ENCODE peak calls at places on chromosome 3, in four cellular contexts. G, F, A and J are unnamed samples.

GRCh38 chr3:12454076-12454807 is 30.0 kb upstream of the TSEN2 start:
- DNase-seq in F (no peak), G (no peak), A (peak), J (no peak)

GRCh38 chr3:141280690-141281089 is 49.1 kb downstream of the PXYLP1 start:
- DNase-seq in G (no peak), F (no peak), A (no peak), J (no peak)

GRCh38 chr3:111465081-111465670 is 76.8 kb upstream of the CD96 start:
- DNase-seq in G (no peak), A (no peak), F (no peak), J (no peak)

GRCh38 chr3:10358309-10358980 is 37.5 kb upstream of the SEC13 start:
- DNase-seq in A (no peak), F (no peak), G (no peak), J (no peak)

GRCh38 chr3:24963762-24964625 is 464.1 kb upstream of the RARB start:
- DNase-seq in A (peak), G (no peak), F (no peak), J (peak)

GRCh38 chr3:64267774-64268604 is 42.7 kb upstream of the PRICKLE2 start:
- DNase-seq in F (peak), A (peak), G (peak), J (peak)

GRCh38 chr3:101216710-101217457 is 103.5 kb downstream of the IMPG2 start:
- DNase-seq in A (peak), F (no peak), G (no peak), J (no peak)

GRCh38 chr3:98573231-98573728 is 20.1 kb downstream of the CPOX start:
- DNase-seq in F (no peak), A (peak), G (no peak), J (peak)

GRCh38 chr3:179871782-179872181 is 165.0 kb downstream of the PEX5L start:
- DNase-seq in A (no peak), G (no peak), F (no peak), J (no peak)

GRCh38 chr3:183253364-183253960 is 409 bp downstream of the B3GNT5 start:
- DNase-seq in A (peak), F (peak), G (no peak), J (peak)

GRCh38 chr3:172550347-172550943 is 27.2 kb upstream of the TNFSF10 start:
- DNase-seq in A (peak), G (no peak), F (no peak), J (no peak)

GRCh38 chr3:99678023-99678422 is 39.6 kb downstream of the COL8A1 start:
- DNase-seq in A (peak), F (no peak), G (no peak), J (no peak)

GRCh38 chr3:193605876-193606275 is 12.9 kb downstream of the OPA1 start:
- DNase-seq in A (peak), F (peak), G (peak), J (peak)

GRCh38 chr3:192817506-192817905 is 90.2 kb upstream of the FGF12 start:
- DNase-seq in F (no peak), A (no peak), G (no peak), J (no peak)

GRCh38 chr3:188863999-188864406 is 307.8 kb upstream of the TPRG1 start:
- DNase-seq in A (peak), G (no peak), F (no peak), J (no peak)

GRCh38 chr3:58617338-58617761 is 40.2 kb upstream of the FAM107A start:
- DNase-seq in G (no peak), A (peak), F (no peak), J (peak)

GRCh38 chr3:166456291-166456690 is 619.1 kb upstream of the BCHE start:
- DNase-seq in F (no peak), A (peak), G (no peak), J (peak)

GRCh38 chr3:140216249-140216648 is 281.3 kb downstream of the CLSTN2 start:
- DNase-seq in A (no peak), G (no peak), F (no peak), J (peak)

GRCh38 chr3:106022913-106023312 is 154.1 kb upstream of the CBLB start:
- DNase-seq in A (peak), G (no peak), F (no peak), J (no peak)

GRCh38 chr3:162334537-162334936 is 837.9 kb downstream of the OTOL1 start:
- DNase-seq in A (no peak), F (no peak), G (no peak), J (no peak)

GRCh38 chr3:192888121-192888520 is 29.5 kb downstream of the MB21D2 start:
- DNase-seq in F (no peak), G (no peak), A (no peak), J (no peak)

GRCh38 chr3:98561727-98562521 is 30.1 kb downstream of the GPR15 start:
- DNase-seq in A (peak), G (no peak), F (no peak), J (no peak)

GRCh38 chr3:32304510-32304909 is 66.0 kb downstream of the CMTM8 start:
- DNase-seq in G (no peak), A (no peak), F (no peak), J (no peak)

GRCh38 chr3:167861649-167862048 is 126.1 kb downstream of the SERPINI1 start:
- DNase-seq in A (no peak), F (no peak), G (no peak), J (no peak)

GRCh38 chr3:53024315-53024714 is 21.6 kb downstream of the SFMBT1 start:
- DNase-seq in G (no peak), A (no peak), F (no peak), J (no peak)

GRCh38 chr3:184751204-184751809 is 39.4 kb upstream of the MAGEF1 start:
- DNase-seq in F (no peak), A (no peak), G (no peak), J (peak)

GRCh38 chr3:45592830-45593707 is 1.5 kb upstream of the LIMD1 start:
- DNase-seq in F (peak), G (peak), A (peak), J (peak)

GRCh38 chr3:159146856-159147255 is 345.0 kb downstream of the MFSD1 start:
- DNase-seq in A (no peak), G (no peak), F (no peak), J (no peak)

GRCh38 chr3:14360123-14360881 is 42.1 kb upstream of the SLC6A6 start:
- DNase-seq in G (no peak), A (peak), F (no peak), J (no peak)
- H3K18ac ChIP-seq in G (no peak), A (peak), F (no peak), J (no peak)

DNA sequence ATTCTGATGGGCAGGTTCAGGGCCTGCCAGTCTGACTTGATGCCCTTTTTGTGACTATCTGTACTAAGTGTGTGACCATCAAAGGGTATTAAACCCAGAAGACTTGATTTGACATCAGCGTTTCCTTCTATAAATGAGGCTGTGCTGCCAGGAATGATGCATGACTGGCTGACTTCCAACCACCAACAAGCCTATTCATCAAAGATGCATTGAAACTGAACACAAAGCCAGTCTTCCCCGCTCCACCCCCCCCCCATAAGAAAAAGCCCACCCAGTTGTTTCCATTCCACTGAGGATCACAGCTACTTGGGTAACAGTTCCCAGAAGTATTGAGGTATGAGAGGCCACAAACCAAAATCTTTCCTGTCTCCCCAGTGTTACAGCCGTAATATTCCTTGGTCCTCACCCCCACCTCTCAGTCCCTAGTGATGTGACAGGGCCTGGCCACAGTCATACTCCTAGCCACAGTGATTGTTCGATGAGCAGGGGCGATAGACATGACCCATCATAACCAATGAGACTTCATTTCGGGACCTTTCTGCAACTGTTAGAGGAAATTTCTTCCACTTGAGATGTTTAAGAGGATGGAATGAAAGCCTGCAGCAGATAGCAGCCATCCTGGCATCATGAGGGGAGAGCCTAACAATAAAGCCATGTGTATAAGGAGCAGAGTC is 22.6 kb downstream of the SH3BP5 start:
- DNase-seq in A (no peak), F (no peak), G (no peak), J (no peak)
- H3K18ac ChIP-seq in A (peak), F (no peak), G (no peak), J (peak)

GRCh38 chr3:39910135-39910534 is 100.7 kb downstream of the MYRIP start:
- DNase-seq in A (no peak), G (no peak), F (no peak), J (no peak)

GRCh38 chr3:39910828-39911464 is 101.5 kb downstream of the MYRIP start:
- DNase-seq in F (no peak), G (no peak), A (no peak), J (no peak)

GRCh38 chr3:39907981-39908380 is 98.6 kb downstream of the MYRIP start:
- DNase-seq in F (no peak), G (no peak), A (no peak), J (peak)

GRCh38 chr3:39915027-39915426 is 105.6 kb downstream of the MYRIP start:
- DNase-seq in G (no peak), F (no peak), A (no peak), J (no peak)

GRCh38 chr3:39911465-39912309 is 102.3 kb downstream of the MYRIP start:
- DNase-seq in F (peak), A (no peak), G (peak), J (peak)
- H3K18ac ChIP-seq in F (no peak), A (no peak), G (no peak), J (no peak)

GRCh38 chr3:79822076-79822475 is 54.3 kb upstream of the ROBO1 start:
- DNase-seq in F (no peak), G (no peak), A (no peak), J (peak)

GRCh38 chr3:79820089-79820488 is 52.3 kb upstream of the ROBO1 start:
- DNase-seq in A (no peak), G (no peak), F (no peak), J (no peak)

DNA sequence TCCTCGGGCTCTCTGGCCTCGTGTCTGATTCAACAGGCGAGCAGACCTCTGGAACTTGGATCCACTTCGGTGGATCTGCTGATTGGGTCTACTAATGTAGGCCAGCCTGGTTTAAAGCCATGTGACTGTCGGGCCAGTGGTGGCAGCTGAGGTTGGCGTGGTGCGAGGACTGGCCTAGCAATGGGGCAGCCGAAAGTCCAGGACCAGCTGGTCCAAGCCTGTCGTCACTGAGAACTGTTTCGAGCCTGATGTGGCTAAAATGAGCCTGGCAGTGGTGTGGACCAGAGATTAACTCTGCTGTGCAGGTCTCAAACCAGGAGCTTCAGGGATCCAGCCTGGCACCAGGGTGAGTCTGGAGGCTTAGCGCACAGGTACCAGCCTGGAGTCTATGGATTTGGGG is 56.4 kb upstream of the ROBO1 start:
- DNase-seq in F (no peak), A (no peak), G (no peak), J (no peak)
- H3K18ac ChIP-seq in F (no peak), A (no peak), G (no peak), J (no peak)

GRCh38 chr3:50269977-50270413 is 1.0 kb downstream of the SEMA3B start:
- DNase-seq in F (no peak), A (peak), G (no peak), J (no peak)

GRCh38 chr3:50269460-50269859 is 513 bp downstream of the SEMA3B start:
- DNase-seq in F (no peak), A (no peak), G (no peak), J (no peak)

GRCh38 chr3:50271314-50272072 is 2.5 kb downstream of the SEMA3B start:
- DNase-seq in G (no peak), F (no peak), A (no peak), J (peak)

GRCh38 chr3:50270841-50271240 is 1.9 kb downstream of the SEMA3B start:
- DNase-seq in F (no peak), G (no peak), A (no peak), J (no peak)

GRCh38 chr3:50270422-50270831 is 1.5 kb downstream of the SEMA3B start:
- DNase-seq in A (peak), F (no peak), G (no peak), J (no peak)
- H3K18ac ChIP-seq in A (peak), F (no peak), G (no peak), J (no peak)

DNA sequence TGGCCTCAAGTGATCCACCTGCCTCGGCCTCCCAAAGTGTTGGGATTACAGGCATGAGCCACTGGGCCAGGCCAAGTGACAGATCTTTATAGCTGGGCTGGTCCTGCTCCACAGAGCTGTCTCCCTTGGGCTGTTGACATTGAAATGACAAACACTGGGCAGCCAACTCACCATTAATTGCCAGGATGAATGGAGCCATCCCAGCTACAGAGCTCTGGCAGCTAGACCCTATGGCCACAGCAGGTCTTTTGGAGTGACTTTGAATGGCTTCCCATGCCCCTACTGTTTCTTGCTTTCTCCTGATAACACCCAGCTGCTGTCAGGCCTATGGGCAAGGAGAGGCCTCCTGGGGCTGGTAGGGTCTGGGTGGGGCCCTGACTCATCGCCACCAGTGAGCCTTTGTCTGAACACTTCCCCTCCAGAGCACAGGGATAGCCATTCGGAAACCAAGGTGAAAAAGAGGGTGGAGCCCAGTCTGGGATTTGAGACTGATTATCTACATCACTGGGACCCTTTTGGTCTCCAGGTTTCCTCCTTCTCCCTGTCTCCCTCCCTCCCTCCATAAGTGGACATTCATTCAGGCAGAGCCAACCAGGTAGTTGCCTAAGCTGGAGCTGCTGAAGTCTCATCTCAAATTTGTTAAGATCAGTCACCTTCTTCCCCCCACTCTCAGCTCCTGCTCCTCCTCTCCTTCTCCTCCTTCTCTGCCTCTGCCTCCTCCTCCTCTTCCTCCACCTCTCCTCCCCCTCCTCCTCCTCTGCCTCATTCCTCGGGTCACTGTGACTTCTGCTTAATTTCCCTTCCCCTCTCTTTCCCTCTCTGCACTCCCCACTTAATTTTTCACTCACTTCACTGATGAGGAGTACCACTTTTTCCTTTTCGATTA is 34.0 kb downstream of the BHLHE40 start:
- DNase-seq in A (peak), F (no peak), G (peak), J (peak)
- H3K18ac ChIP-seq in A (peak), F (no peak), G (no peak), J (peak)